ENCODE peak calls at places on chromosomes 2 and 18, in four cellular contexts. One of them, this sample, is unnamed.

GRCh38 chr2:69086466-69086865 is 73.5 kb downstream of the ANTXR1 start:
- DNase-seq in K562: no peak
- DNase-seq in A549: no peak
- DNase-seq in HepG2: no peak
- DNase-seq in this sample: no peak

GRCh38 chr2:23402205-23402740 is 17.3 kb downstream of the KLHL29 start:
- DNase-seq in A549: no peak
- DNase-seq in HepG2: no peak
- DNase-seq in K562: no peak
- DNase-seq in this sample: no peak

GRCh38 chr18:23835506-23835905 is 146.3 kb downstream of the LAMA3 start:
- DNase-seq in HepG2: no peak
- DNase-seq in K562: no peak
- DNase-seq in A549: no peak
- DNase-seq in this sample: no peak

GRCh38 chr2:160324161-160324768 is 124.2 kb upstream of the ITGB6 start:
- DNase-seq in A549: peak; percentile 15
- DNase-seq in HepG2: peak; percentile 34
- DNase-seq in K562: peak; percentile 21
- DNase-seq in this sample: peak; percentile 70

GRCh38 chr2:230335461-230335863 is 8.5 kb downstream of the SP140L start:
- DNase-seq in HepG2: no peak
- DNase-seq in A549: no peak
- DNase-seq in K562: peak; percentile 9
- DNase-seq in this sample: no peak

GRCh38 chr2:100321881-100322820 is at the start of gene LONRF2:
- DNase-seq in HepG2: no peak
- DNase-seq in A549: peak; percentile 44
- DNase-seq in K562: peak; percentile 75
- DNase-seq in this sample: no peak

GRCh38 chr2:43759195-43759594 is 14.6 kb upstream of the DYNC2LI1 start:
- DNase-seq in A549: peak; percentile 15
- DNase-seq in HepG2: peak; percentile 80
- DNase-seq in K562: no peak
- DNase-seq in this sample: peak; percentile 73

GRCh38 chr18:75172299-75173124 is 36.4 kb downstream of the PTGR3 start:
- DNase-seq in HepG2: no peak
- DNase-seq in K562: no peak
- DNase-seq in A549: no peak
- DNase-seq in this sample: no peak

GRCh38 chr2:207505728-207506127 is 24.0 kb upstream of the CREB1 start:
- DNase-seq in A549: peak; percentile 49
- DNase-seq in HepG2: no peak
- DNase-seq in K562: no peak
- DNase-seq in this sample: peak; percentile 80

GRCh38 chr2:134736167-134736885 is 17.5 kb upstream of the TMEM163 start:
- DNase-seq in HepG2: no peak
- DNase-seq in K562: no peak
- DNase-seq in A549: no peak
- DNase-seq in this sample: peak; percentile 50
- TF ChIP-seq MAZ in HepG2: no peak
- TF ChIP-seq MAZ in K562: no peak
- TF ChIP-seq MAZ in A549: no peak
- TF ChIP-seq MAZ in this sample: no peak

GRCh38 chr2:56077352-56077915 is 106.4 kb upstream of the CCDC85A start:
- DNase-seq in A549: peak; percentile 43
- DNase-seq in HepG2: peak; percentile 49
- DNase-seq in K562: no peak
- DNase-seq in this sample: peak; percentile 7
- TF ChIP-seq CTCF in A549: peak; percentile 65
- TF ChIP-seq CTCF in HepG2: peak; percentile 67
- TF ChIP-seq CTCF in K562: peak; percentile 69
- TF ChIP-seq CTCF in this sample: peak; percentile 34

DNA sequence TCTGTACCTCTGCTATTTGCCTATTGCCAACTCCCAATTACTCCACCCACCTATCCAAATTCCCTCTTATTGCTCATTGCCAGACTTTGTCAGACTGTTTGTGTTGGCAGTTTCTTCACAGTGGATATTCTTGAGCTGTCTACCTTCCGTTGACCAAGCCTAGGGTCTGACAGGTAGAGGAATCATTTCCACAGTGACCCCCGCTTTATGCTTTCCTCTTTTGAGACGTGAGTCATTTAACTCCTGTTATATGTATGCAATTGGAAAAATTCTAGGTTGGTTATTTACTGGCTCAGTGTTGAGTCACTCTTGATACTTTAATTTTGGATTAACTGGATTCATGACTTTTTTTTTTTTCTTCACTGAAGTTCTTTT is 187.7 kb downstream of the IRS1 start:
- DNase-seq in HepG2: no peak
- DNase-seq in K562: no peak
- DNase-seq in A549: no peak
- DNase-seq in this sample: peak; percentile 79
- TF ChIP-seq MAZ in HepG2: no peak
- TF ChIP-seq MAZ in K562: no peak
- TF ChIP-seq MAZ in A549: no peak
- TF ChIP-seq MAZ in this sample: no peak

GRCh38 chr2:239533917-239534316 is 133.1 kb upstream of the HDAC4 start:
- DNase-seq in HepG2: no peak
- DNase-seq in A549: no peak
- DNase-seq in K562: no peak
- DNase-seq in this sample: no peak

GRCh38 chr2:239534581-239535412 is 134.0 kb upstream of the HDAC4 start:
- DNase-seq in K562: no peak
- DNase-seq in A549: no peak
- DNase-seq in HepG2: no peak
- DNase-seq in this sample: no peak

GRCh38 chr2:239536186-239536585 is 135.4 kb upstream of the HDAC4 start:
- DNase-seq in A549: no peak
- DNase-seq in K562: no peak
- DNase-seq in HepG2: no peak
- DNase-seq in this sample: no peak

GRCh38 chr2:239537633-239538356 is 137.0 kb upstream of the HDAC4 start:
- DNase-seq in A549: no peak
- DNase-seq in K562: no peak
- DNase-seq in HepG2: no peak
- DNase-seq in this sample: no peak

GRCh38 chr2:239535413-239535790 is 134.6 kb upstream of the HDAC4 start:
- DNase-seq in K562: no peak
- DNase-seq in A549: no peak
- DNase-seq in HepG2: no peak
- DNase-seq in this sample: no peak
- TF ChIP-seq CTCF in K562: no peak
- TF ChIP-seq CTCF in A549: no peak
- TF ChIP-seq CTCF in HepG2: no peak
- TF ChIP-seq CTCF in this sample: no peak

GRCh38 chr18:79917351-79918088 is 33.9 kb downstream of the SLC66A2 start:
- DNase-seq in HepG2: no peak
- DNase-seq in A549: no peak
- DNase-seq in K562: no peak
- DNase-seq in this sample: no peak
- TF ChIP-seq MAZ in HepG2: no peak
- TF ChIP-seq MAZ in A549: no peak
- TF ChIP-seq MAZ in K562: no peak
- TF ChIP-seq MAZ in this sample: no peak

GRCh38 chr2:156064540-156064939 is 268.0 kb downstream of the NR4A2 start:
- DNase-seq in HepG2: no peak
- DNase-seq in K562: no peak
- DNase-seq in A549: no peak
- DNase-seq in this sample: no peak

GRCh38 chr2:156065912-156066311 is 266.6 kb downstream of the NR4A2 start:
- DNase-seq in K562: no peak
- DNase-seq in A549: peak; percentile 0
- DNase-seq in HepG2: peak; percentile 18
- DNase-seq in this sample: no peak
- TF ChIP-seq CTCF in K562: peak; percentile 45
- TF ChIP-seq CTCF in A549: peak; percentile 12
- TF ChIP-seq CTCF in HepG2: no peak
- TF ChIP-seq CTCF in this sample: no peak

DNA sequence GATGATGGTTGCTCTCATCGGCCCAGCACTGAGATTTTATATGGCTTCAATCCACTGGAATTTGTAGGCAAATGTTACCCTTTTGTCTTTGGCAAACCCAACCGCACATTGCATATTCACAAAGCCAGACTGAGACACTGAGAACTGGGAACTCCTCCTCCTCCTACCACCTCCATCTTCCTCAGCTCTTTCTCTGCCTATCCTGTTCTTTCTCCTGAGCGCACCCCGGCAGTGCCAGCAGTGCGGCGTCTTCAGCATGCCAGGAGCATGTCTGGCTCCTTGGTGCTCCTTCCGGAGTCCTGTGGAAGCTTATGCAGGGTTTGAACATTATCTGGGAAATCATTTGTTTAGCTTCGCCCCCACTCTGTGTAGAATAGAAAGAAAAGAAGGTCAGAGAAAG is 50.8 kb downstream of the TRIB2 start:
- DNase-seq in HepG2: no peak
- DNase-seq in A549: no peak
- DNase-seq in K562: no peak
- DNase-seq in this sample: no peak
- TF ChIP-seq MAZ in HepG2: no peak
- TF ChIP-seq MAZ in A549: no peak
- TF ChIP-seq MAZ in K562: no peak
- TF ChIP-seq MAZ in this sample: no peak

This sample was measured in IMR-90.